ENCODE peak calls at places on chromosomes 4 and X, in five cellular contexts. R is A549; A is CD8-positive, alpha-beta memory T cell; S is C1 segment of cervical spinal cord; U is NCI-H1092. G is an unnamed sample.

GRCh38 chr4:184988611-184989010 is 29.7 kb upstream of the HELT start:
- DNase-seq in R (no peak), A (no peak), S (no peak), U (no peak), G (no peak)

GRCh38 chr4:77593993-77594392 is 11.6 kb upstream of the CXCL13 start:
- DNase-seq in A (no peak), S (no peak), R (no peak), U (no peak), G (no peak)

GRCh38 chr4:80016506-80016905 is 56.5 kb downstream of the ANTXR2 start:
- DNase-seq in R (no peak), A (no peak), S (no peak), U (no peak), G (no peak)

GRCh38 chr4:80619070-80619674 is 283.6 kb downstream of the CFAP299 start:
- DNase-seq in S (no peak), R (peak), U (no peak), A (no peak), G (no peak)

GRCh38 chrX:114800719-114801118 is 216.7 kb downstream of the IL13RA2 start:
- DNase-seq in S (no peak), R (peak), U (no peak), A (no peak), G (no peak)

GRCh38 chr4:145492376-145492775 is 10.7 kb downstream of the SMAD1 start:
- DNase-seq in S (no peak), A (no peak), R (no peak), U (no peak), G (no peak)

GRCh38 chr4:67575232-67575888 is 16.8 kb downstream of the STAP1 start:
- DNase-seq in U (peak), S (no peak), A (no peak), R (no peak), G (peak)

GRCh38 chrX:989959-990510 is 222.4 kb downstream of the CRLF2 start:
- DNase-seq in R (peak), A (peak), S (peak), U (peak), G (no peak)

GRCh38 chr4:121998024-121998423 is 46.2 kb upstream of the TRPC3 start:
- DNase-seq in A (no peak), U (no peak), R (peak), S (no peak), G (peak)

GRCh38 chr4:140052050-140052449 is 101.9 kb downstream of the MAML3 start:
- DNase-seq in S (peak), U (peak), A (no peak), R (peak), G (no peak)

GRCh38 chrX:136468391-136469103 is 19.2 kb upstream of the BRS3 start:
- DNase-seq in S (no peak), R (no peak), U (no peak), A (no peak), G (no peak)

GRCh38 chrX:103607385-103608304 is at the start of gene TCEAL3:
- DNase-seq in U (peak), R (no peak), A (peak), S (peak), G (peak)

GRCh38 chrX:105552395-105552794 is 269.9 kb upstream of the NRK start:
- DNase-seq in S (no peak), A (no peak), U (no peak), R (peak), G (no peak)

GRCh38 chr4:183588691-183589090 is 70.3 kb downstream of the RWDD4 start:
- DNase-seq in R (no peak), U (no peak), A (no peak), S (no peak), G (no peak)

GRCh38 chr4:88027611-88028608 is 20.5 kb downstream of the PKD2 start:
- DNase-seq in R (peak), A (no peak), U (no peak), S (no peak), G (no peak)

G was measured in NCI-H2107.